ENCODE peak calls at places on chromosomes 6 and 20, in eight cellular contexts. W, Z, F, U, S, B, X and O are unnamed samples. For H3K4me1 and H3K27me3, the result is how much of the 10 kb centered on the place peaks cover.

GRCh38 chr6:22102671-22103070 is 194.2 kb downstream of the PRL start:
- DNase-seq in U (no peak), S (no peak), W (no peak), Z (peak), B (no peak), F (no peak), X (no peak), O (no peak)

GRCh38 chr20:15065794-15066193 is 728.4 kb upstream of the FLRT3 start:
- DNase-seq in U (no peak), W (no peak), S (peak), F (peak), X (no peak), Z (no peak), B (no peak), O (no peak)

GRCh38 chr6:90500458-90500857 is 86.4 kb downstream of the MAP3K7 start:
- DNase-seq in S (no peak), U (no peak), F (no peak), Z (no peak), X (no peak), B (no peak), W (no peak), O (peak)

GRCh38 chr6:108118791-108119211 is 44.3 kb upstream of the OSTM1 start:
- DNase-seq in S (no peak), W (no peak), B (no peak), F (no peak), X (no peak), Z (no peak), U (no peak), O (no peak)

GRCh38 chr20:1252416-1252815 is 13.7 kb upstream of the SNPH start:
- DNase-seq in X (no peak), Z (no peak), S (no peak), U (no peak), B (no peak), W (no peak), F (no peak), O (no peak)

GRCh38 chr6:146503096-146503495 is 40.5 kb upstream of the RAB32 start:
- DNase-seq in S (no peak), F (no peak), B (no peak), U (no peak), Z (no peak), W (no peak), X (no peak), O (no peak)

GRCh38 chr6:168060521-168060931 is 18.5 kb downstream of the FRMD1 start:
- DNase-seq in F (peak), S (no peak), B (peak), W (peak), Z (no peak), U (no peak), X (no peak), O (peak)

GRCh38 chr6:106381223-106381622 is 20.7 kb downstream of the CRYBG1 start:
- DNase-seq in B (no peak), S (no peak), W (no peak), F (no peak), U (no peak), Z (no peak), X (no peak), O (no peak)

GRCh38 chr6:132734694-132735236 is 20.9 kb upstream of the VNN1 start:
- DNase-seq in B (no peak), F (no peak), Z (no peak), S (no peak), U (no peak), W (no peak), X (no peak), O (no peak)

GRCh38 chr6:131379951-131380350 is 193.1 kb upstream of the ARG1 start:
- DNase-seq in U (no peak), W (no peak), Z (no peak), S (no peak), B (no peak), X (no peak), F (no peak), O (no peak)

GRCh38 chr6:121436966-121437756 is 1.7 kb downstream of the GJA1 start:
- DNase-seq in W (no peak), S (peak), Z (no peak), U (peak), F (peak), X (no peak), B (peak), O (peak)

GRCh38 chr6:70370496-70370895 is 42.8 kb upstream of the FAM135A start:
- DNase-seq in B (no peak), S (no peak), X (no peak), F (no peak), W (no peak), Z (no peak), U (no peak), O (no peak)

GRCh38 chr6:44452725-44453124 is 65.2 kb downstream of the CDC5L start:
- DNase-seq in Z (no peak), S (no peak), U (no peak), B (no peak), W (no peak), F (no peak), X (no peak), O (no peak)

GRCh38 chr6:149563203-149563927 is 2.8 kb upstream of the GINM1 start:
- DNase-seq in Z (no peak), F (no peak), W (no peak), X (no peak), U (no peak), S (no peak), B (no peak), O (peak)

GRCh38 chr20:10075606-10076005 is 40.8 kb downstream of the ANKEF1 start:
- DNase-seq in Z (no peak), W (no peak), F (no peak), U (no peak), S (no peak), B (no peak), X (no peak), O (no peak)

GRCh38 chr6:105985816-105986632 is 100.1 kb upstream of the PRDM1 start:
- DNase-seq in B (no peak), U (no peak), W (no peak), Z (no peak), S (no peak), X (no peak), F (no peak), O (no peak)

GRCh38 chr20:58875111-58875510 is 22.6 kb downstream of the GNAS start:
- DNase-seq in U (no peak), B (no peak), F (no peak), W (no peak), X (no peak), S (no peak), Z (no peak), O (no peak)

GRCh38 chr20:21510414-21510971 is 3.4 kb downstream of the NKX2-2 start:
- DNase-seq in U (no peak), W (no peak), S (no peak), X (no peak), F (no peak), Z (no peak), B (no peak), O (no peak)

GRCh38 chr20:58571942-58572666 is 56.9 kb upstream of the APCDD1L start:
- DNase-seq in B (no peak), S (no peak), X (no peak), Z (no peak), F (peak), U (no peak), W (no peak), O (no peak)

GRCh38 chr20:14820771-14821170 is 483.4 kb upstream of the FLRT3 start:
- DNase-seq in F (no peak), B (no peak), X (no peak), U (no peak), S (no peak), W (no peak), Z (no peak), O (no peak)

GRCh38 chr6:12318749-12319148 is 28.6 kb downstream of the EDN1 start:
- DNase-seq in U (no peak), B (no peak), F (no peak), X (no peak), W (no peak), Z (no peak), S (no peak), O (no peak)

GRCh38 chr6:13319891-13320564 is 8.3 kb downstream of the TBC1D7 start:
- DNase-seq in W (peak), U (no peak), B (no peak), S (no peak), X (no peak), Z (no peak), F (no peak), O (no peak)

GRCh38 chr20:20815711-20816455 is 103.4 kb upstream of the RALGAPA2 start:
- DNase-seq in U (no peak), Z (no peak), F (no peak), W (no peak), X (no peak), S (no peak), B (no peak), O (no peak)

GRCh38 chr20:821083-822065 is 12.1 kb upstream of the FAM110A start:
- DNase-seq in B (peak), W (no peak), Z (no peak), U (no peak), S (no peak), X (no peak), F (no peak), O (no peak)

GRCh38 chr6:113734886-113735481 is 122.2 kb upstream of the MARCKS start:
- DNase-seq in U (no peak), X (no peak), B (no peak), Z (no peak), W (no peak), F (no peak), S (no peak), O (no peak)

GRCh38 chr6:130946076-130946475 is 117.0 kb downstream of the EPB41L2 start:
- DNase-seq in Z (no peak), S (no peak), W (no peak), U (no peak), X (no peak), F (no peak), B (no peak), O (no peak)

GRCh38 chr6:42786525-42786985 is 4.7 kb downstream of the BICRAL start:
- DNase-seq in F (no peak), W (no peak), U (no peak), B (no peak), S (no peak), X (no peak), Z (no peak), O (no peak)

GRCh38 chr6:42788671-42789070 is 6.8 kb downstream of the BICRAL start:
- DNase-seq in B (no peak), F (no peak), U (no peak), S (no peak), X (no peak), W (no peak), Z (no peak), O (no peak)

GRCh38 chr6:42783876-42784738 is 2.3 kb downstream of the BICRAL start:
- DNase-seq in S (no peak), U (no peak), F (no peak), Z (no peak), W (no peak), B (no peak), X (no peak), O (no peak)

GRCh38 chr6:42784739-42785498 is 3.1 kb downstream of the BICRAL start:
- DNase-seq in X (no peak), Z (no peak), F (no peak), W (no peak), B (no peak), S (no peak), U (no peak), O (no peak)

GRCh38 chr6:42787018-42787611 is 5.3 kb downstream of the BICRAL start:
- DNase-seq in X (no peak), U (no peak), F (no peak), B (no peak), Z (no peak), W (no peak), S (no peak), O (no peak)
- H3K4me1 ChIP-seq in X (half or more), U (half or more), F (half or more), B (under half), Z (under half), W (under half), S (half or more), O (under half)

DNA sequence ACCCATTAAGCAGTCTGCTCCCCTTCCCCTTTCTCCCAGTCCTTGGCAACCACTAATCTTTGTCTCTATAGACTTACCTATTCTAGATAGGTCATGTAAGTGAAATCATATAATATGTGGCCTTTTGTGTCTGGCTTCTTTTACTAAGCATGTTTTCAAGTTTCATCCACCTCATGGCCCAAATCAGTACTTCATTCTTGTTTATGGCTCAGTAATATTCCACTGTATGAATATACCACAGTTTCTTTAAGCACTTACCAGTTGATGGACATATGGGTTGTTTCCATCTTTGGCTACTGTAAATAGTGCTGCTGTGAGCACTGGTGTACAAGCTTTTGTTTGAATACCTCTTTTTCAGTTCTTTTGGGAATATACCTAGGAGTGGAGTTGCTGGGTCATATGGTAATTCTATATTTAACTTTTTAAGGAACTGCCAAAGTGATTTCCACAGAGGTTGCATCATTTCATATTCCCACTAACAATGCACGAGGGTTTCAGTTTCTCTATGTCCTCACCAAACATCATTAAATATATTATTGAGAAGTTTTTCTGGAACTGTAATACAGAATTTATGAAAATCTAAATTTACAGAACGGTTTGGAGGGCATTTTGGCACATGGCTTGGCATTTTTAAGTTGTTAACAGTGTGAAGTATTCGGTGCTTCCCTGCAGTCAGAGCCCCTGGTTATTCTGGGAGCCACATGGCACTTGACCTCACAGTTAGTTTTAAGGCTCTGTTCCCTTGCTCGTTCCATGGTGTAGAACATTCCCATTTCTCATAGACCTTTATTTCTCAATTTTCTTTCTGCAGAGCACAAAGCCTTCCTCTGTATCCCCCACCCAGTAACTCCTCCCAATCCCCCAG is 27.0 kb upstream of the DTNBP1 start:
- DNase-seq in U (no peak), S (no peak), W (no peak), Z (no peak), F (no peak), B (no peak), X (no peak), O (no peak)
- H3K27ac ChIP-seq in U (no peak), S (no peak), W (no peak), Z (no peak), F (peak), B (no peak), X (no peak), O (no peak)

DNA sequence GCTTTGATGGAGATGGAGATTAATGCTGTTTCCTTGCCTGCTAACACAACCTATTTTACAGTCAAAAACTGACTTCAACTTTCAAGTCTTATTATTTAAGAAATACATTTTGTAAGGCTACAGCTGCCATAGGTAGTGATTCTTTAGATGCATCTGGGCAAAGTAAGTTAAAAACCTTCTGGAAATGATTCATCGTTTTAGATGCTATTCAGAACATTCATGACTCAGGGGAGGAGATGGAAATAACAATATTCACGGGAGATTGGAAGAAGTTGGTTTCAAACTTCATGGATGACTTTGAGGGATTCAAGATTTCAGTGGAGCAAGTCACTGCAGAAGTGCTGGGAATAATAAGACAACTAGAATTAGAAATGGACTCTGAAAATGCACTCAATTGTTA is 174.9 kb upstream of the GGTLC1 start:
- DNase-seq in B (no peak), Z (no peak), X (no peak), S (no peak), U (no peak), W (no peak), F (no peak), O (no peak)
- H3K27me3 ChIP-seq in B (under half), Z (under half), X (under half), S (under half), U (under half), W (under half), F (under half), O (under half)

DNA sequence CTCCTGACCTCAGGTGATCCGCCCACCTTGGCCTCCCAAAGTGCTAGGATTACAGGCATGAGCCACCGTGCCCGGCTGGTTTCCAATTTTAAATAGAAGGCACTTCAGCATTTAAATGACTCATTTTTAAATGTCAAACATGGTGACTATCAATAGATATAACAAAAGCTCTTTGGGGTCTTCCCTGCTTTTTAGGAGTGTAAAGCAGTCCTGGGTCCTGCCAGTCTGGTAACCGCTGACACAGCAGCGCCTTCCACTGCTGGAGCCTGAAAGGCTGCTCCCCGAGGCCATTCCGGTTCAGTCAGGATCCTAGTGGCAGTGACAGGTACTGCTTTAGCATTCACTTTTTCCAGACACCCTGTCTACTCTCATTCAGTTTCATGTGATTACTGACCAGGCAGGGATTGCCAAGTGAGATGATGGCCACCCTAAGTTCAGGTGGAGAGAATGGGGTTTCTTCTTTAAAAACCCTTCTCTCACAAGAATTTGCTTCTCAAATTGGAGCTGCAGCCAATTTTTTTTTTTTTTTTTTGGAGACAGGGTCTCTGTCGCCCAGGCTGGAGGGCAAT is 5.1 kb downstream of the DIDO1 start:
- DNase-seq in U (no peak), Z (no peak), B (peak), F (peak), X (peak), S (no peak), W (peak), O (peak)
- H3K4me1 ChIP-seq in U (half or more), Z (half or more), B (under half), F (half or more), X (half or more), S (half or more), W (under half), O (under half)

GRCh38 chr6:37171970-37172812 is 2.2 kb downstream of the PIM1 start:
- DNase-seq in F (peak), U (peak), Z (peak), X (peak), B (peak), S (peak), W (peak), O (peak)

GRCh38 chr6:37174196-37174514 is 4.2 kb downstream of the PIM1 start:
- DNase-seq in B (peak), F (no peak), W (peak), X (no peak), U (no peak), Z (no peak), S (no peak), O (no peak)

GRCh38 chr6:37174515-37175331 is 4.8 kb downstream of the PIM1 start:
- DNase-seq in S (no peak), Z (no peak), W (no peak), U (no peak), X (no peak), F (no peak), B (peak), O (no peak)

GRCh38 chr6:37173573-37174195 is 3.7 kb downstream of the PIM1 start:
- DNase-seq in U (no peak), S (no peak), F (no peak), Z (no peak), B (no peak), W (peak), X (no peak), O (no peak)

GRCh38 chr6:37172991-37173572 is 3.1 kb downstream of the PIM1 start:
- DNase-seq in Z (no peak), U (no peak), X (no peak), F (no peak), B (no peak), S (no peak), W (peak), O (no peak)
- H3K27ac ChIP-seq in Z (no peak), U (peak), X (peak), F (peak), B (peak), S (peak), W (peak), O (peak)

GRCh38 chr20:33296206-33296605 is 13.2 kb downstream of the BPIFB1 start:
- DNase-seq in Z (no peak), S (no peak), F (no peak), W (no peak), B (no peak), X (no peak), U (no peak), O (no peak)

GRCh38 chr20:33291830-33292355 is 8.9 kb downstream of the BPIFB1 start:
- DNase-seq in Z (no peak), X (peak), F (no peak), S (no peak), W (peak), B (peak), U (no peak), O (peak)

GRCh38 chr20:33290852-33291251 is 7.8 kb downstream of the BPIFB1 start:
- DNase-seq in S (no peak), U (no peak), B (no peak), W (no peak), F (no peak), X (no peak), Z (no peak), O (no peak)

GRCh38 chr20:33287884-33288283 is 4.9 kb downstream of the BPIFB1 start:
- DNase-seq in S (no peak), F (no peak), Z (no peak), X (no peak), U (no peak), W (no peak), B (no peak), O (no peak)

DNA sequence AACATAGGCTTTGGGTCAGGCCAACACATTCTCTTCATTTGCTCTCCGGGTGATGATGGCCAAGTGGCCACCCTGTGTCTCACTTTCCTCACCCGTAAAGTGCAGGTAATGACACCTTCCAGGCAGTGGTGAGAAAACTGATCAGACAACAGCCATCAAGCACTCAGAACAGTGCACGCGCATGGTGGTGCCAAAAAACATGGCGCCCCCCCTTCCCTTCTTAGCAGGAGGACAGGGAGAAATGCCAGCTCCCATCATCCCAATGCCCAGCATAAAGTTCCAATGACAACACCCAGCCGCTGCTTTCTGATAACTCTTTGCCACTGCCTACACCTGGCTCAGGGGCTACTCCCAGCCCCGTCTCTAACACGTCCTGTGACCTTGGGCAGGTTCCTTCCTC is 8.4 kb downstream of the BPIFB1 start:
- DNase-seq in U (no peak), W (no peak), S (no peak), F (no peak), B (no peak), X (no peak), Z (no peak), O (no peak)
- H3K27me3 ChIP-seq in U (under half), W (under half), S (under half), F (under half), B (under half), X (under half), Z (under half), O (under half)